ENCODE peak calls at places on chromosomes 2 and 18, in eight cellular contexts. One of them, this sample, is unnamed.

GRCh38 chr2:10009811-10010781 is 33.3 kb upstream of the KLF11 start:
- DNase-seq in aorta: peak
- DNase-seq in NCI-H526: no peak
- DNase-seq in heart left ventricle: peak
- DNase-seq in activated T-cell treated with anti-CD3 and anti-CD28 coated beads for 1 hour: no peak
- DNase-seq in nucleus accumbens: peak
- DNase-seq in EL: peak
- DNase-seq in ELR: peak
- DNase-seq in this sample: no peak

GRCh38 chr18:47908523-47909039 is 21.9 kb downstream of the SMAD2 start:
- DNase-seq in aorta: no peak
- DNase-seq in NCI-H526: no peak
- DNase-seq in heart left ventricle: no peak
- DNase-seq in activated T-cell treated with anti-CD3 and anti-CD28 coated beads for 1 hour: no peak
- DNase-seq in nucleus accumbens: no peak
- DNase-seq in EL: no peak
- DNase-seq in ELR: no peak
- DNase-seq in this sample: no peak

GRCh38 chr2:43223412-43224040 is 2.9 kb downstream of the ZFP36L2 start:
- DNase-seq in aorta: no peak
- DNase-seq in NCI-H526: no peak
- DNase-seq in heart left ventricle: no peak
- DNase-seq in activated T-cell treated with anti-CD3 and anti-CD28 coated beads for 1 hour: no peak
- DNase-seq in nucleus accumbens: no peak
- DNase-seq in EL: peak
- DNase-seq in ELR: peak
- DNase-seq in this sample: peak

GRCh38 chr18:21134895-21135294 is 23.3 kb upstream of the ROCK1 start:
- DNase-seq in aorta: no peak
- DNase-seq in NCI-H526: no peak
- DNase-seq in heart left ventricle: no peak
- DNase-seq in activated T-cell treated with anti-CD3 and anti-CD28 coated beads for 1 hour: peak
- DNase-seq in nucleus accumbens: no peak
- DNase-seq in EL: peak
- DNase-seq in ELR: peak
- DNase-seq in this sample: peak

GRCh38 chr2:10274983-10275802 is 27.5 kb upstream of the HPCAL1 start:
- DNase-seq in aorta: peak
- DNase-seq in NCI-H526: no peak
- DNase-seq in heart left ventricle: no peak
- DNase-seq in activated T-cell treated with anti-CD3 and anti-CD28 coated beads for 1 hour: no peak
- DNase-seq in nucleus accumbens: no peak
- DNase-seq in EL: no peak
- DNase-seq in ELR: no peak
- DNase-seq in this sample: no peak

GRCh38 chr2:75177427-75177826 is 21.9 kb downstream of the TACR1 start:
- DNase-seq in aorta: no peak
- DNase-seq in NCI-H526: no peak
- DNase-seq in heart left ventricle: no peak
- DNase-seq in activated T-cell treated with anti-CD3 and anti-CD28 coated beads for 1 hour: no peak
- DNase-seq in nucleus accumbens: no peak
- DNase-seq in EL: no peak
- DNase-seq in ELR: no peak
- DNase-seq in this sample: no peak

GRCh38 chr2:181570059-181570458 is 86.8 kb downstream of the CERKL start:
- DNase-seq in aorta: no peak
- DNase-seq in NCI-H526: no peak
- DNase-seq in heart left ventricle: no peak
- DNase-seq in activated T-cell treated with anti-CD3 and anti-CD28 coated beads for 1 hour: no peak
- DNase-seq in nucleus accumbens: no peak
- DNase-seq in EL: no peak
- DNase-seq in ELR: no peak
- DNase-seq in this sample: no peak

GRCh38 chr2:31945572-31945935 is 65.3 kb downstream of the MEMO1 start:
- DNase-seq in aorta: no peak
- DNase-seq in NCI-H526: no peak
- DNase-seq in heart left ventricle: no peak
- DNase-seq in activated T-cell treated with anti-CD3 and anti-CD28 coated beads for 1 hour: no peak
- DNase-seq in nucleus accumbens: no peak
- DNase-seq in EL: peak
- DNase-seq in ELR: no peak
- DNase-seq in this sample: no peak

GRCh38 chr18:36386150-36386920 is 88.8 kb downstream of the FHOD3 start:
- DNase-seq in aorta: no peak
- DNase-seq in NCI-H526: no peak
- DNase-seq in heart left ventricle: no peak
- DNase-seq in activated T-cell treated with anti-CD3 and anti-CD28 coated beads for 1 hour: no peak
- DNase-seq in nucleus accumbens: no peak
- DNase-seq in EL: no peak
- DNase-seq in ELR: peak
- DNase-seq in this sample: peak

GRCh38 chr2:199850250-199850717 is 708 bp downstream of the FTCDNL1 start:
- DNase-seq in aorta: no peak
- DNase-seq in NCI-H526: no peak
- DNase-seq in heart left ventricle: no peak
- DNase-seq in activated T-cell treated with anti-CD3 and anti-CD28 coated beads for 1 hour: no peak
- DNase-seq in nucleus accumbens: no peak
- DNase-seq in EL: no peak
- DNase-seq in ELR: no peak
- DNase-seq in this sample: no peak

GRCh38 chr18:6039055-6039454 is 143.7 kb upstream of the TMEM200C start:
- DNase-seq in aorta: no peak
- DNase-seq in NCI-H526: no peak
- DNase-seq in heart left ventricle: no peak
- DNase-seq in activated T-cell treated with anti-CD3 and anti-CD28 coated beads for 1 hour: no peak
- DNase-seq in nucleus accumbens: no peak
- DNase-seq in EL: no peak
- DNase-seq in ELR: no peak
- DNase-seq in this sample: no peak

GRCh38 chr2:180520816-180521595 is 459.4 kb upstream of the UBE2E3 start:
- DNase-seq in aorta: no peak
- DNase-seq in NCI-H526: no peak
- DNase-seq in heart left ventricle: no peak
- DNase-seq in activated T-cell treated with anti-CD3 and anti-CD28 coated beads for 1 hour: no peak
- DNase-seq in nucleus accumbens: no peak
- DNase-seq in EL: peak
- DNase-seq in ELR: peak
- DNase-seq in this sample: peak

GRCh38 chr2:147351789-147352188 is 493.0 kb upstream of the ACVR2A start:
- DNase-seq in aorta: no peak
- DNase-seq in NCI-H526: no peak
- DNase-seq in heart left ventricle: no peak
- DNase-seq in activated T-cell treated with anti-CD3 and anti-CD28 coated beads for 1 hour: no peak
- DNase-seq in nucleus accumbens: no peak
- DNase-seq in EL: no peak
- DNase-seq in ELR: no peak
- DNase-seq in this sample: no peak

GRCh38 chr2:64819774-64820688 is 166.3 kb upstream of the SERTAD2 start:
- DNase-seq in aorta: no peak
- DNase-seq in NCI-H526: no peak
- DNase-seq in heart left ventricle: no peak
- DNase-seq in activated T-cell treated with anti-CD3 and anti-CD28 coated beads for 1 hour: peak
- DNase-seq in nucleus accumbens: no peak
- DNase-seq in EL: peak
- DNase-seq in ELR: peak
- DNase-seq in this sample: no peak

GRCh38 chr2:30141136-30141535 is 5.7 kb upstream of the YPEL5 start:
- DNase-seq in aorta: no peak
- DNase-seq in NCI-H526: no peak
- DNase-seq in heart left ventricle: no peak
- DNase-seq in activated T-cell treated with anti-CD3 and anti-CD28 coated beads for 1 hour: no peak
- DNase-seq in nucleus accumbens: no peak
- DNase-seq in EL: no peak
- DNase-seq in ELR: no peak
- DNase-seq in this sample: no peak

GRCh38 chr2:97950329-97951154 is 45.2 kb downstream of the TMEM131 start:
- DNase-seq in aorta: no peak
- DNase-seq in NCI-H526: no peak
- DNase-seq in heart left ventricle: no peak
- DNase-seq in activated T-cell treated with anti-CD3 and anti-CD28 coated beads for 1 hour: no peak
- DNase-seq in nucleus accumbens: no peak
- DNase-seq in EL: peak
- DNase-seq in ELR: peak
- DNase-seq in this sample: peak

GRCh38 chr18:7383336-7383980 is 152.6 kb downstream of the LRRC30 start:
- DNase-seq in aorta: no peak
- DNase-seq in NCI-H526: no peak
- DNase-seq in heart left ventricle: no peak
- DNase-seq in activated T-cell treated with anti-CD3 and anti-CD28 coated beads for 1 hour: no peak
- DNase-seq in nucleus accumbens: no peak
- DNase-seq in EL: no peak
- DNase-seq in ELR: no peak
- DNase-seq in this sample: no peak

GRCh38 chr2:38268691-38269309 is 108.3 kb downstream of the ATL2 start:
- DNase-seq in aorta: no peak
- DNase-seq in NCI-H526: no peak
- DNase-seq in heart left ventricle: no peak
- DNase-seq in activated T-cell treated with anti-CD3 and anti-CD28 coated beads for 1 hour: no peak
- DNase-seq in nucleus accumbens: no peak
- DNase-seq in EL: no peak
- DNase-seq in ELR: no peak
- DNase-seq in this sample: no peak